ENCODE peak calls at places on chromosomes 5 and 9, in six cellular contexts. L, I, C, P, T and Q are unnamed samples.

GRCh38 chr9:69173891-69174644 is at the start of gene TJP2:
- DNase-seq in L (peak; percentile 59), I (peak; percentile 83), C (peak; percentile 76), P (peak; percentile 62), T (no peak), Q (no peak)

GRCh38 chr9:69370430-69370829 is 45.4 kb downstream of the ENTREP1 start:
- DNase-seq in L (no peak), I (no peak), C (no peak), P (no peak), T (no peak), Q (no peak)

GRCh38 chr9:104903609-104904008 is 24.3 kb downstream of the ABCA1 start:
- DNase-seq in L (no peak), I (no peak), C (no peak), P (no peak), T (no peak), Q (no peak)

GRCh38 chr5:52788505-52788821 is 747 bp downstream of the ITGA1 start:
- DNase-seq in L (no peak), I (no peak), C (no peak), P (no peak), T (no peak), Q (no peak)

GRCh38 chr9:117377046-117377445 is 37.8 kb downstream of the ASTN2 start:
- DNase-seq in L (no peak), I (no peak), C (no peak), P (no peak), T (no peak), Q (no peak)

GRCh38 chr5:31937226-31937625 is 236.9 kb downstream of the GOLPH3 start:
- DNase-seq in L (no peak), I (no peak), C (no peak), P (no peak), T (no peak), Q (no peak)

GRCh38 chr9:110935829-110936228 is 102.4 kb downstream of the LPAR1 start:
- DNase-seq in L (no peak), I (no peak), C (no peak), P (no peak), T (no peak), Q (no peak)

GRCh38 chr5:141668601-141669265 is 13.3 kb downstream of the ARAP3 start:
- DNase-seq in L (no peak), I (peak; percentile 67), C (no peak), P (no peak), T (no peak), Q (no peak)

GRCh38 chr9:37028425-37029031 is 5.5 kb downstream of the PAX5 start:
- DNase-seq in L (no peak), I (no peak), C (no peak), P (no peak), T (no peak), Q (no peak)

GRCh38 chr9:5718296-5719032 is 89.6 kb downstream of the RIC1 start:
- DNase-seq in L (peak; percentile 16), I (no peak), C (no peak), P (no peak), T (no peak), Q (no peak)

GRCh38 chr9:19371942-19372341 is 8.1 kb downstream of the RPS6 start:
- DNase-seq in L (no peak), I (no peak), C (no peak), P (no peak), T (no peak), Q (no peak)

GRCh38 chr9:18294229-18294628 is 179.7 kb upstream of the ADAMTSL1 start:
- DNase-seq in L (no peak), I (no peak), C (no peak), P (no peak), T (no peak), Q (no peak)

GRCh38 chr5:98957307-98957706 is 28.5 kb upstream of the CHD1 start:
- DNase-seq in L (no peak), I (no peak), C (no peak), P (no peak), T (no peak), Q (no peak)